ENCODE peak calls at places on chromosomes 4 and X, in eight cellular contexts. One of them, this sample, is unnamed.

GRCh38 chrX:49878834-49879655 is at the start of gene USP27X:
- DNase-seq in SK-N-SH: peak; percentile 80
- DNase-seq in activated T-cell treated with anti-CD3 and anti-CD28 coated beads, Interleukin-2, amount 50 U/mL, for 1 hour: peak; percentile 83
- DNase-seq in aorta: peak; percentile 85
- DNase-seq in hepatocyte: peak; percentile 88
- DNase-seq in progenitor cell of endocrine pancreas: peak; percentile 55
- DNase-seq in GM13977: peak; percentile 83
- DNase-seq in HEK293T: peak; percentile 69
- DNase-seq in this sample: peak; percentile 88

GRCh38 chr4:137896221-137896737 is 345.9 kb downstream of the SLC7A11 start:
- DNase-seq in activated T-cell treated with anti-CD3 and anti-CD28 coated beads, Interleukin-2, amount 50 U/mL, for 1 hour: no peak
- DNase-seq in HEK293T: no peak
- DNase-seq in hepatocyte: no peak
- DNase-seq in progenitor cell of endocrine pancreas: no peak
- DNase-seq in SK-N-SH: no peak
- DNase-seq in GM13977: no peak
- DNase-seq in aorta: no peak
- DNase-seq in this sample: no peak

GRCh38 chr4:37685726-37686372 is 327 bp downstream of the RELL1 start:
- DNase-seq in SK-N-SH: peak; percentile 76
- DNase-seq in activated T-cell treated with anti-CD3 and anti-CD28 coated beads, Interleukin-2, amount 50 U/mL, for 1 hour: peak; percentile 66
- DNase-seq in progenitor cell of endocrine pancreas: no peak
- DNase-seq in hepatocyte: peak; percentile 81
- DNase-seq in GM13977: no peak
- DNase-seq in HEK293T: peak; percentile 13
- DNase-seq in aorta: peak; percentile 74
- DNase-seq in this sample: peak; percentile 72

GRCh38 chr4:48138936-48139335 is 4.9 kb upstream of the TXK start:
- DNase-seq in activated T-cell treated with anti-CD3 and anti-CD28 coated beads, Interleukin-2, amount 50 U/mL, for 1 hour: no peak
- DNase-seq in progenitor cell of endocrine pancreas: no peak
- DNase-seq in SK-N-SH: no peak
- DNase-seq in aorta: no peak
- DNase-seq in GM13977: peak; percentile 27
- DNase-seq in hepatocyte: no peak
- DNase-seq in HEK293T: no peak
- DNase-seq in this sample: no peak

GRCh38 chrX:24231169-24231568 is 81.6 kb downstream of the ZFX start:
- DNase-seq in HEK293T: no peak
- DNase-seq in activated T-cell treated with anti-CD3 and anti-CD28 coated beads, Interleukin-2, amount 50 U/mL, for 1 hour: no peak
- DNase-seq in hepatocyte: peak; percentile 76
- DNase-seq in aorta: no peak
- DNase-seq in progenitor cell of endocrine pancreas: no peak
- DNase-seq in SK-N-SH: no peak
- DNase-seq in GM13977: peak; percentile 15
- DNase-seq in this sample: peak; percentile 85

GRCh38 chrX:147978931-147979330 is 2.2 kb upstream of the FMR1NB start:
- DNase-seq in HEK293T: no peak
- DNase-seq in progenitor cell of endocrine pancreas: no peak
- DNase-seq in GM13977: no peak
- DNase-seq in SK-N-SH: no peak
- DNase-seq in aorta: no peak
- DNase-seq in hepatocyte: no peak
- DNase-seq in activated T-cell treated with anti-CD3 and anti-CD28 coated beads, Interleukin-2, amount 50 U/mL, for 1 hour: no peak
- DNase-seq in this sample: no peak

GRCh38 chrX:3221643-3222042 is 124.8 kb downstream of the MXRA5 start:
- DNase-seq in progenitor cell of endocrine pancreas: no peak
- DNase-seq in SK-N-SH: no peak
- DNase-seq in HEK293T: no peak
- DNase-seq in activated T-cell treated with anti-CD3 and anti-CD28 coated beads, Interleukin-2, amount 50 U/mL, for 1 hour: no peak
- DNase-seq in hepatocyte: no peak
- DNase-seq in GM13977: no peak
- DNase-seq in aorta: no peak
- DNase-seq in this sample: no peak

GRCh38 chr4:122914938-122915337 is 7.5 kb downstream of the NUDT6 start:
- DNase-seq in HEK293T: no peak
- DNase-seq in GM13977: no peak
- DNase-seq in hepatocyte: no peak
- DNase-seq in aorta: no peak
- DNase-seq in SK-N-SH: no peak
- DNase-seq in activated T-cell treated with anti-CD3 and anti-CD28 coated beads, Interleukin-2, amount 50 U/mL, for 1 hour: no peak
- DNase-seq in progenitor cell of endocrine pancreas: no peak
- DNase-seq in this sample: no peak

GRCh38 chrX:124348152-124348551 is 1.8 kb downstream of the SH2D1A start:
- DNase-seq in aorta: no peak
- DNase-seq in SK-N-SH: no peak
- DNase-seq in HEK293T: no peak
- DNase-seq in GM13977: no peak
- DNase-seq in activated T-cell treated with anti-CD3 and anti-CD28 coated beads, Interleukin-2, amount 50 U/mL, for 1 hour: no peak
- DNase-seq in hepatocyte: no peak
- DNase-seq in progenitor cell of endocrine pancreas: no peak
- DNase-seq in this sample: peak; percentile 41

GRCh38 chr4:815464-816146 is 10.3 kb downstream of the CPLX1 start:
- DNase-seq in HEK293T: peak; percentile 44
- DNase-seq in GM13977: no peak
- DNase-seq in aorta: no peak
- DNase-seq in hepatocyte: peak; percentile 57
- DNase-seq in activated T-cell treated with anti-CD3 and anti-CD28 coated beads, Interleukin-2, amount 50 U/mL, for 1 hour: no peak
- DNase-seq in progenitor cell of endocrine pancreas: no peak
- DNase-seq in SK-N-SH: no peak
- DNase-seq in this sample: peak; percentile 27

GRCh38 chrX:34875204-34875603 is 67.4 kb upstream of the FAM47B start:
- DNase-seq in hepatocyte: no peak
- DNase-seq in progenitor cell of endocrine pancreas: no peak
- DNase-seq in HEK293T: no peak
- DNase-seq in activated T-cell treated with anti-CD3 and anti-CD28 coated beads, Interleukin-2, amount 50 U/mL, for 1 hour: no peak
- DNase-seq in aorta: no peak
- DNase-seq in SK-N-SH: no peak
- DNase-seq in GM13977: no peak
- DNase-seq in this sample: no peak

GRCh38 chr4:14848210-14848609 is 154.1 kb upstream of the CPEB2 start:
- DNase-seq in hepatocyte: no peak
- DNase-seq in progenitor cell of endocrine pancreas: no peak
- DNase-seq in HEK293T: no peak
- DNase-seq in GM13977: no peak
- DNase-seq in activated T-cell treated with anti-CD3 and anti-CD28 coated beads, Interleukin-2, amount 50 U/mL, for 1 hour: no peak
- DNase-seq in SK-N-SH: no peak
- DNase-seq in aorta: no peak
- DNase-seq in this sample: no peak

GRCh38 chr4:82346126-82346525 is 27.7 kb downstream of the HNRNPD start:
- DNase-seq in activated T-cell treated with anti-CD3 and anti-CD28 coated beads, Interleukin-2, amount 50 U/mL, for 1 hour: no peak
- DNase-seq in SK-N-SH: no peak
- DNase-seq in aorta: no peak
- DNase-seq in GM13977: no peak
- DNase-seq in progenitor cell of endocrine pancreas: no peak
- DNase-seq in HEK293T: no peak
- DNase-seq in hepatocyte: no peak
- DNase-seq in this sample: no peak

GRCh38 chr4:172055046-172055445 is 241.8 kb downstream of the GALNTL6 start:
- DNase-seq in hepatocyte: no peak
- DNase-seq in HEK293T: no peak
- DNase-seq in progenitor cell of endocrine pancreas: no peak
- DNase-seq in GM13977: peak; percentile 5
- DNase-seq in activated T-cell treated with anti-CD3 and anti-CD28 coated beads, Interleukin-2, amount 50 U/mL, for 1 hour: no peak
- DNase-seq in SK-N-SH: no peak
- DNase-seq in aorta: no peak
- DNase-seq in this sample: no peak

GRCh38 chr4:74451214-74451661 is 6.3 kb downstream of the AREG start:
- DNase-seq in activated T-cell treated with anti-CD3 and anti-CD28 coated beads, Interleukin-2, amount 50 U/mL, for 1 hour: no peak
- DNase-seq in HEK293T: no peak
- DNase-seq in hepatocyte: no peak
- DNase-seq in progenitor cell of endocrine pancreas: no peak
- DNase-seq in aorta: no peak
- DNase-seq in GM13977: no peak
- DNase-seq in SK-N-SH: no peak
- DNase-seq in this sample: peak; percentile 74

GRCh38 chrX:9928083-9928482 is 39.1 kb upstream of the CLDN34 start:
- DNase-seq in hepatocyte: no peak
- DNase-seq in HEK293T: no peak
- DNase-seq in SK-N-SH: no peak
- DNase-seq in aorta: no peak
- DNase-seq in activated T-cell treated with anti-CD3 and anti-CD28 coated beads, Interleukin-2, amount 50 U/mL, for 1 hour: no peak
- DNase-seq in progenitor cell of endocrine pancreas: no peak
- DNase-seq in GM13977: no peak
- DNase-seq in this sample: no peak

GRCh38 chr4:140736669-140737343 is 19.4 kb downstream of the TBC1D9 start:
- DNase-seq in activated T-cell treated with anti-CD3 and anti-CD28 coated beads, Interleukin-2, amount 50 U/mL, for 1 hour: no peak
- DNase-seq in progenitor cell of endocrine pancreas: no peak
- DNase-seq in GM13977: no peak
- DNase-seq in HEK293T: no peak
- DNase-seq in hepatocyte: no peak
- DNase-seq in aorta: no peak
- DNase-seq in SK-N-SH: peak; percentile 8
- DNase-seq in this sample: no peak

GRCh38 chr4:167885872-167886271 is 206.5 kb upstream of the ANXA10 start:
- DNase-seq in GM13977: no peak
- DNase-seq in progenitor cell of endocrine pancreas: no peak
- DNase-seq in HEK293T: no peak
- DNase-seq in SK-N-SH: no peak
- DNase-seq in hepatocyte: no peak
- DNase-seq in activated T-cell treated with anti-CD3 and anti-CD28 coated beads, Interleukin-2, amount 50 U/mL, for 1 hour: no peak
- DNase-seq in aorta: no peak
- DNase-seq in this sample: no peak

GRCh38 chr4:183832776-183833450 is 72.2 kb upstream of the STOX2 start:
- DNase-seq in SK-N-SH: no peak
- DNase-seq in hepatocyte: no peak
- DNase-seq in HEK293T: no peak
- DNase-seq in GM13977: no peak
- DNase-seq in progenitor cell of endocrine pancreas: no peak
- DNase-seq in activated T-cell treated with anti-CD3 and anti-CD28 coated beads, Interleukin-2, amount 50 U/mL, for 1 hour: no peak
- DNase-seq in aorta: no peak
- DNase-seq in this sample: no peak

GRCh38 chr4:147754037-147754445 is 22.2 kb downstream of the ARHGAP10 start:
- DNase-seq in SK-N-SH: no peak
- DNase-seq in HEK293T: no peak
- DNase-seq in aorta: no peak
- DNase-seq in GM13977: no peak
- DNase-seq in activated T-cell treated with anti-CD3 and anti-CD28 coated beads, Interleukin-2, amount 50 U/mL, for 1 hour: no peak
- DNase-seq in hepatocyte: no peak
- DNase-seq in progenitor cell of endocrine pancreas: no peak
- DNase-seq in this sample: peak; percentile 86

GRCh38 chrX:136954930-136955329 is 74.4 kb upstream of the RBMX start:
- DNase-seq in HEK293T: peak; percentile 35
- DNase-seq in hepatocyte: peak; percentile 21
- DNase-seq in GM13977: no peak
- DNase-seq in SK-N-SH: peak; percentile 27
- DNase-seq in activated T-cell treated with anti-CD3 and anti-CD28 coated beads, Interleukin-2, amount 50 U/mL, for 1 hour: no peak
- DNase-seq in progenitor cell of endocrine pancreas: no peak
- DNase-seq in aorta: no peak
- DNase-seq in this sample: no peak

GRCh38 chrX:71454222-71454621 is 78.7 kb upstream of the OGT start:
- DNase-seq in progenitor cell of endocrine pancreas: no peak
- DNase-seq in activated T-cell treated with anti-CD3 and anti-CD28 coated beads, Interleukin-2, amount 50 U/mL, for 1 hour: no peak
- DNase-seq in HEK293T: no peak
- DNase-seq in GM13977: no peak
- DNase-seq in SK-N-SH: no peak
- DNase-seq in hepatocyte: no peak
- DNase-seq in aorta: no peak
- DNase-seq in this sample: no peak

GRCh38 chrX:115174548-115174947 is 14.7 kb upstream of the RBMXL3 start:
- DNase-seq in SK-N-SH: no peak
- DNase-seq in activated T-cell treated with anti-CD3 and anti-CD28 coated beads, Interleukin-2, amount 50 U/mL, for 1 hour: no peak
- DNase-seq in aorta: no peak
- DNase-seq in progenitor cell of endocrine pancreas: no peak
- DNase-seq in HEK293T: no peak
- DNase-seq in hepatocyte: no peak
- DNase-seq in GM13977: no peak
- DNase-seq in this sample: no peak